ENCODE peak calls at places on chromosome 1, in six cellular contexts. X, S, D, L, Z and O are unnamed samples.

GRCh38 chr1:20153000-20153418 is 13.9 kb downstream of the PLA2G2F start:
- DNase-seq in Z (no peak), S (peak), L (no peak), X (no peak), D (no peak), O (no peak)

GRCh38 chr1:221851341-221851740 is 109.5 kb upstream of the DUSP10 start:
- DNase-seq in L (no peak), D (no peak), X (no peak), Z (no peak), S (no peak), O (no peak)

GRCh38 chr1:6727535-6727934 is 25.9 kb upstream of the DNAJC11 start:
- DNase-seq in Z (no peak), D (peak), L (peak), S (peak), X (peak), O (peak)

GRCh38 chr1:153339802-153340201 is 8.8 kb downstream of the PGLYRP4 start:
- DNase-seq in L (no peak), X (no peak), S (no peak), D (no peak), Z (no peak), O (no peak)

GRCh38 chr1:240719953-240720700 is 108.2 kb upstream of the GREM2 start:
- DNase-seq in X (no peak), D (no peak), Z (no peak), L (no peak), S (no peak), O (no peak)

GRCh38 chr1:239268007-239268406 is 118.4 kb upstream of the CHRM3 start:
- DNase-seq in D (no peak), L (no peak), S (no peak), Z (no peak), X (no peak), O (no peak)

GRCh38 chr1:46077669-46078068 is 54.8 kb downstream of the PIK3R3 start:
- DNase-seq in X (no peak), S (no peak), D (peak), L (no peak), Z (no peak), O (no peak)

GRCh38 chr1:112686835-112687234 is 12.4 kb downstream of the MOV10 start:
- DNase-seq in D (peak), Z (no peak), L (no peak), X (no peak), S (no peak), O (no peak)

GRCh38 chr1:21653744-21654100 is 15.4 kb downstream of the RAP1GAP start:
- DNase-seq in Z (no peak), S (no peak), L (no peak), D (no peak), X (no peak), O (no peak)

GRCh38 chr1:85149805-85150204 is 51.0 kb downstream of the SYDE2 start:
- DNase-seq in D (no peak), X (no peak), Z (no peak), S (no peak), L (no peak), O (no peak)

GRCh38 chr1:247385283-247385682 is 30.7 kb upstream of the NLRP3 start:
- DNase-seq in X (no peak), L (peak), D (peak), Z (no peak), S (peak), O (no peak)

GRCh38 chr1:64814427-64814826 is 69.6 kb downstream of the RAVER2 start:
- DNase-seq in X (no peak), L (no peak), D (no peak), Z (no peak), S (no peak), O (no peak)

GRCh38 chr1:153396461-153396860 is 5.6 kb upstream of the S100A8 start:
- DNase-seq in L (no peak), Z (peak), D (no peak), X (no peak), S (no peak), O (no peak)

GRCh38 chr1:203607169-203607873 is 19.3 kb upstream of the ATP2B4 start:
- DNase-seq in Z (no peak), L (peak), S (peak), X (peak), D (peak), O (peak)

GRCh38 chr1:93585059-93585966 is 96.3 kb downstream of the BCAR3 start:
- DNase-seq in S (peak), X (peak), Z (no peak), L (peak), D (peak), O (peak)

GRCh38 chr1:181356505-181357340 is 126.6 kb upstream of the CACNA1E start:
- DNase-seq in L (no peak), D (no peak), X (no peak), S (no peak), Z (peak), O (no peak)

DNA sequence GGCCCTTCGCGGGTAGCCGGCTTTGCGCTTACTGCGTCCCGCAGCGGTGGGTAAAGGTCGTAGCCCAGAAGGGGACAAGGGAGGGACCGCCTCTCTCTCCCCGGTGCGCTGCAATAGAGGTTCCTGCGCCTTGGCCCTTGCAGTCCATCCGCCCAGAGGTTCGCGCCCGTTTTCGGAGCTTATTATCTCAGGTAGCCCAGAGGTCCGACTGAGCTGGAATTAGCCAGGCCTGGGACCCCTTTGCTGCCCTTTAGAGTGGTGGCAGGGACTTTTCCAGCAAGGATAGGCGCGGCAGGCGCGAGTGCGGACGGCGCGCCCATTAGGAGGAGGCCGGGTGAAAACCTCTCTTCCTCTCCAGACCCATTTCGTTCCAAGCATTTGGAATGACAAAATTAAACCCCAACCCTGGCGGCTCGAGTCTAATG is 5.0 kb downstream of the LHX4 start:
- DNase-seq in L (no peak), Z (no peak), X (no peak), D (no peak), S (no peak), O (peak)
- H3K4me3 ChIP-seq in L (no peak), Z (peak), X (no peak), D (no peak), S (no peak), O (no peak)

DNA sequence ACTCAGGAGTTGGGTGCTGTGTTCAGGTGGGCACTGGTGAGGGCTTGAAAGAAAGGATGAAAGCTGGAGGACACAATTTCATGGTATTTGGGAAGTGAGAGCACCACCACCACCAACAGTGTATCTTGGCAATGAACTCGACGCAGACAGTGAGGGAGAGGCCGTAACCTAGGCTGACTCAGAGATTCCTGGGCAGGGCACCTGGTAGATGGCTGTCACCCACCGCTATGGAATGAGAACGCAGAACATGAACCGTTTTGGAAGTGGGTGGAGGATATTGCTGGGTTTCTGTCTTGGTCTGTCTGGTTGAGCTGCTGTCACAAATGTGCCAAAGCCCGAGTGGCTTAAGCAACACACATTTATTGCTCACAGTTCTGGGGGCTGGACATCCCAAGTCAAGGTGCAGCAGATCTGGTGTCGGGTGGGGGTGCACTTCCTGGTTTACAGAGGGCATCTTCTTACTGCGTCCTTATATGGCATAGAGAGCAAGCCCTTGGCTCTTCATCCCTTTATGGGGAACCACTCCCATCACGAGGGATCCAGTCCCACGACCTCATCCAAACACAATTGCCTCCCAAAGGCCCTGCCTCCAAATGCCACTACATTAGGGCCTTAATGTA is 246.4 kb downstream of the SIPA1L2 start:
- DNase-seq in D (no peak), Z (no peak), L (peak), X (no peak), S (no peak), O (no peak)
- H3K27ac ChIP-seq in D (no peak), Z (no peak), L (no peak), X (no peak), S (no peak), O (no peak)

GRCh38 chr1:234309243-234309597 is 64.0 kb upstream of the COA6 start:
- DNase-seq in S (no peak), D (no peak), X (no peak), L (no peak), Z (no peak), O (no peak)

GRCh38 chr1:234313171-234313570 is 60.1 kb upstream of the COA6 start:
- DNase-seq in L (no peak), Z (no peak), S (no peak), D (no peak), X (no peak), O (no peak)

GRCh38 chr1:234310460-234310817 is 62.8 kb upstream of the COA6 start:
- DNase-seq in Z (no peak), D (no peak), S (no peak), X (no peak), L (no peak), O (no peak)

GRCh38 chr1:234311414-234311813 is 61.8 kb upstream of the COA6 start:
- DNase-seq in S (no peak), D (peak), Z (no peak), L (no peak), X (no peak), O (no peak)

GRCh38 chr1:234309598-234310459 is 63.4 kb upstream of the COA6 start:
- DNase-seq in X (peak), S (peak), Z (no peak), D (peak), L (peak), O (peak)
- H3K4me3 ChIP-seq in X (no peak), S (no peak), Z (peak), D (no peak), L (peak), O (no peak)

GRCh38 chr1:94715311-94715710 is 104.8 kb upstream of the SLC44A3 start:
- DNase-seq in Z (no peak), D (no peak), X (no peak), S (no peak), L (no peak), O (no peak)

GRCh38 chr1:94714552-94714951 is 105.6 kb upstream of the SLC44A3 start:
- DNase-seq in Z (no peak), L (no peak), S (no peak), X (no peak), D (no peak), O (no peak)

GRCh38 chr1:94713472-94714141 is 106.5 kb upstream of the SLC44A3 start:
- DNase-seq in S (peak), Z (no peak), D (peak), X (peak), L (peak), O (peak)

GRCh38 chr1:94716966-94717365 is 103.2 kb upstream of the SLC44A3 start:
- DNase-seq in X (no peak), L (no peak), S (peak), Z (no peak), D (no peak), O (no peak)

GRCh38 chr1:94714152-94714551 is 106.0 kb upstream of the SLC44A3 start:
- DNase-seq in X (no peak), L (no peak), S (no peak), Z (no peak), D (no peak), O (no peak)
- H3K27ac ChIP-seq in X (no peak), L (no peak), S (no peak), Z (peak), D (peak), O (no peak)

DNA sequence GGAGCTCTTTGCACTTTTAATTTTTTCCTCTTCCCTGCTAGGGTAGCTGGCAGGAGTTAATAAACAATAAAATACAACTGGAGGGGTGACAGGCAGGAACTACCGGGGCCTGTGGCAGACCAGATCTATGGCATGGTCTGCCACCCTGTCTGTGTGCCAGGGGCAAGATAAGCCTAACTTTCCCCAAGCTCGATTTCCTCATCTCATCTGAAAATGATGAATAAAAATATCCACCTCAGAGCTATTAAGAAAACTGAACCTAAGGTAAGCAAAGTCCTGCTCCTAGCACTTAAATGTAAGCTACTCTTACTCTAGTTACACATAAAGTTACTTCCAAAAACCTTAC is 879 bp upstream of the IPO13 start:
- DNase-seq in X (peak), Z (no peak), L (no peak), S (no peak), D (no peak), O (no peak)
- H3K4me3 ChIP-seq in X (no peak), Z (peak), L (peak), S (peak), D (peak), O (no peak)

GRCh38 chr1:110018396-110018795 is 16.0 kb upstream of the STRIP1 start:
- DNase-seq in S (no peak), D (no peak), X (no peak), Z (no peak), L (no peak), O (no peak)

GRCh38 chr1:110019790-110020189 is 14.6 kb upstream of the STRIP1 start:
- DNase-seq in S (no peak), L (no peak), X (no peak), D (no peak), Z (no peak), O (no peak)

GRCh38 chr1:110017792-110018191 is 16.6 kb upstream of the STRIP1 start:
- DNase-seq in L (no peak), D (peak), X (no peak), Z (no peak), S (no peak), O (no peak)

GRCh38 chr1:110024613-110025012 is 9.8 kb upstream of the STRIP1 start:
- DNase-seq in S (no peak), L (no peak), D (no peak), X (no peak), Z (no peak), O (no peak)

GRCh38 chr1:110021285-110021684 is 13.1 kb upstream of the STRIP1 start:
- DNase-seq in L (peak), X (no peak), S (no peak), D (no peak), Z (no peak), O (no peak)
- H3K27ac ChIP-seq in L (no peak), X (no peak), S (no peak), D (no peak), Z (no peak), O (no peak)

DNA sequence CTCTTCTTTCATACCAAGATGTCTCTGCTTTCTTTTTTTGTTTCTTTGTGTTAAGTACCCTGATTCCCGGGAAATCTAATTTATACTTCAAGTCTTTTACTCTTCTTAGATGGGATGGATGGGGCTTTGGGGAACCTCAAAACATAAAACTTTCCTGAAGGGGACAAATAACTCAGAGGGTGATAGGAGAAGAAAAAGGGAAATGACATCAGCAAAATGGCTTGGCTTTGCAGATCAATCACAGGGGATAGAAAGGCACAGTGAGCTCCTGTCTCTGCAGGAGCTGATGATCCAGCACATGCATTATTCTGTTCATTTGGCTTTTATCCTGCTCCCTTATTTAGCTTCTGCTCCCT is 1.4 kb upstream of the CA14 start:
- DNase-seq in Z (no peak), S (no peak), D (no peak), L (no peak), X (no peak), O (no peak)
- H3K4me3 ChIP-seq in Z (peak), S (peak), D (no peak), L (peak), X (no peak), O (no peak)

GRCh38 chr1:36782085-36782484 is 252.2 kb downstream of the GRIK3 start:
- DNase-seq in D (no peak), S (no peak), Z (no peak), X (no peak), L (no peak), O (no peak)

GRCh38 chr1:36783475-36783874 is 250.8 kb downstream of the GRIK3 start:
- DNase-seq in L (no peak), S (no peak), D (no peak), X (no peak), Z (no peak), O (no peak)

GRCh38 chr1:36784147-36784862 is 250.0 kb downstream of the GRIK3 start:
- DNase-seq in Z (no peak), X (no peak), S (no peak), L (no peak), D (no peak), O (no peak)

GRCh38 chr1:36781098-36781497 is 253.2 kb downstream of the GRIK3 start:
- DNase-seq in X (no peak), Z (no peak), S (no peak), D (no peak), L (no peak), O (no peak)

DNA sequence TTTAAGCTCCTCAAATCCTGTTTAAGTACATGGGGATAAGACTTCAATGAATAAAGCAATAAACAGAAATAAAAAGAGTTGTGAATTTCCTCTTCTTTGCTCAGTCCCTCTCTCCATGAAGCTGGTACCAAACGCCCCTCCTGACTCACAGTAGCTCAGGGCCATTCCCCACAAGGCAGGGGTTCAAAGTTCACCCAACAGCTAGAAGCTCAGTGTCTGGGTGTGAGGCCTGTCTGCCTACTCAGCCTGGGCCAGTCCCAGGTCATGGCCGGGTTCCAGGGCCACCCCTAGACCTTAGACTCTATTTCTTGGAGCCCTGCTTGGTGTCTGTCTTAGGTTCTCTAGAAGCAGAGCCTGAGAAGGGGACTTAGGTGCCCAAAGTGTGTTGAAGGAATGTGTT is 251.5 kb downstream of the GRIK3 start:
- DNase-seq in S (no peak), D (no peak), Z (no peak), X (no peak), L (no peak), O (peak)
- H3K27ac ChIP-seq in S (no peak), D (no peak), Z (no peak), X (no peak), L (no peak), O (no peak)

DNA sequence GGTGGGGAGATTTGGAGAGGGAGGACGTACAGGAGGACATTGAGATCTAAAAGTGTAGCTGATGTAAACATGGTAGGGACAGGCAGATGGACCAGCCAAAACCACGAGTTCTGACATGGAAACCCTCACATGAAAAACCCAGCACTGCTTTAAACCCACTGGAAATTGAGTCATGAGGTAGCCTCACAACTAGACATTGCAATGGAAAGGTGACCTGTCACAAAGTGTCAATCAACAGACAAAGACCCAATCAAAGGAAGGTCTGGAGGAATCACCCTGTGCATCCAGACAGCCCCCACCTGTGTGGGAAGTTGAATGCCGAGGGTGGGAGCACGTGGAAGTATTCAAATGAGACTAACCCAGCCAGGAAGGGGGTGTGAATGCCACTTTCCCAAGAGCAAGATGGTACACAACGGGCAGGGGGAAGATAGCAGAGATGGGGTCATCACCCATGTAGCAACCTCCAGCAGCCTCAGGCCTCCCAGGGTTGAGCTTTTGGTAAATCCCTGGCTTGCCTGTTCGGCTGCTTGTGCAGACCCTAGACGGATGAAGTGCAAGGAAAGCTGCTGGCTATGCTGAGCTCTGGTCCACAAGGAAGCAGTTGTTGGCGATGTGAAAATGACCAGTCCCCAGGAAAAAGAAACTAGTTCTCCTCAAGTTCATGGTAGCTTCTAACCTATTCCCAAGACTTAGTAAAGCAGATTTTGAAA is 5.6 kb downstream of the FCMR start:
- DNase-seq in D (no peak), S (no peak), X (no peak), Z (no peak), L (no peak), O (no peak)
- H3K4me3 ChIP-seq in D (no peak), S (no peak), X (no peak), Z (no peak), L (no peak), O (no peak)

GRCh38 chr1:205368478-205368877 is 11.8 kb upstream of the KLHDC8A start:
- DNase-seq in S (no peak), Z (no peak), D (no peak), L (no peak), X (no peak), O (no peak)

GRCh38 chr1:205373022-205373421 is 16.3 kb upstream of the KLHDC8A start:
- DNase-seq in D (no peak), Z (no peak), S (peak), L (no peak), X (peak), O (no peak)

GRCh38 chr1:205369621-205370230 is 13.0 kb upstream of the KLHDC8A start:
- DNase-seq in D (no peak), X (no peak), S (peak), Z (no peak), L (no peak), O (no peak)

GRCh38 chr1:205374205-205375078 is 17.7 kb upstream of the KLHDC8A start:
- DNase-seq in S (peak), L (peak), D (peak), X (peak), Z (no peak), O (no peak)

DNA sequence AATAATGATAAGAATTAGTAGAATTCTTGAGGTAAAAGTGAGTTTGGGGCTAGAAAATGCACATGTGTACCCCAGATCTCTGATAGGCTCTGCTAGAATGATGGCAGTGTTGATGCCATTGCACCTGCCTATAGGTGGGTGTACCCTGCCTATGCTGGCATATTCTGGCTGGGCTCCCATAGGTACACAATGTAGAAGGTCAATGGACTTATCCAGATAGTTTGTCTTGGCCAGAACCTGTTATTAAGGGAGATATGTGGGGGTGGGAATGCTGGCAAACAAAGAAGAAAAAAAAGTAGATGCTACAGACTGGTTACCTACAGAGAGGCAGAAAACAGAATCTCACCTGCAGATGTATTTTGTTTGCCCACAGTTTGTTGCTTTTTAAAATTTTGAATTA is 14.1 kb upstream of the KLHDC8A start:
- DNase-seq in Z (no peak), X (no peak), L (no peak), D (no peak), S (no peak), O (peak)
- H3K27ac ChIP-seq in Z (no peak), X (no peak), L (no peak), D (no peak), S (no peak), O (no peak)